ENCODE peak calls at places on chromosomes 2 and 18, in six cellular contexts. A, H, M, V, S and X are unnamed samples.

GRCh38 chr2:149860276-149860921 is 272.8 kb upstream of the MMADHC start:
- DNase-seq in V (no peak), A (peak), S (peak), H (no peak), M (no peak), X (peak)

GRCh38 chr18:79974025-79974424 is 9.6 kb downstream of the HSBP1L1 start:
- DNase-seq in H (no peak), A (no peak), S (no peak), M (no peak), V (no peak), X (no peak)

GRCh38 chr18:55376387-55376786 is 211.6 kb downstream of the TCF4 start:
- DNase-seq in M (no peak), V (no peak), H (no peak), S (no peak), A (no peak), X (no peak)

GRCh38 chr2:110106642-110107041 is 9.0 kb downstream of the MALL start:
- DNase-seq in H (peak), M (no peak), V (no peak), A (no peak), S (peak), X (no peak)

GRCh38 chr2:128450211-128451015 is 131.7 kb upstream of the HS6ST1 start:
- DNase-seq in H (no peak), A (no peak), M (no peak), S (no peak), V (no peak), X (no peak)

GRCh38 chr18:24397131-24397693 is 412 bp downstream of the OSBPL1A start:
- DNase-seq in S (peak), V (peak), H (peak), M (peak), A (peak), X (peak)

GRCh38 chr18:7575465-7576026 is 8.4 kb downstream of the PTPRM start:
- DNase-seq in A (peak), S (peak), M (no peak), V (no peak), H (no peak), X (no peak)

GRCh38 chr18:74378179-74378682 is 62.6 kb downstream of the C18orf63 start:
- DNase-seq in H (no peak), M (no peak), A (no peak), S (no peak), V (no peak), X (no peak)

GRCh38 chr18:32773187-32773712 is 427 bp upstream of the KLHL14 start:
- DNase-seq in H (no peak), M (no peak), S (no peak), V (no peak), A (no peak), X (no peak)

GRCh38 chr18:23981369-23981768 is 33.2 kb upstream of the TTC39C start:
- DNase-seq in H (no peak), S (no peak), V (no peak), M (no peak), A (no peak), X (peak)

GRCh38 chr18:77140439-77141109 is 8.0 kb upstream of the MBP start:
- DNase-seq in M (no peak), V (no peak), H (no peak), A (no peak), S (no peak), X (no peak)

GRCh38 chr2:142944264-142944663 is 66.8 kb downstream of the KYNU start:
- DNase-seq in A (no peak), M (no peak), V (peak), S (peak), H (no peak), X (peak)

GRCh38 chr2:135454608-135455007 is 76.4 kb downstream of the ZRANB3 start:
- DNase-seq in S (no peak), M (no peak), V (no peak), H (no peak), A (no peak), X (no peak)
- TF ChIP-seq CTCF in S (no peak), M (no peak), V (no peak), H (no peak), A (no peak), X (no peak)

GRCh38 chr2:191018663-191019119 is 4.7 kb upstream of the STAT1 start:
- DNase-seq in M (no peak), H (no peak), V (no peak), S (no peak), A (no peak), X (no peak)
- H3K4me3 ChIP-seq in M (no peak), H (no peak), V (no peak), S (no peak), A (no peak), X (no peak)

DNA sequence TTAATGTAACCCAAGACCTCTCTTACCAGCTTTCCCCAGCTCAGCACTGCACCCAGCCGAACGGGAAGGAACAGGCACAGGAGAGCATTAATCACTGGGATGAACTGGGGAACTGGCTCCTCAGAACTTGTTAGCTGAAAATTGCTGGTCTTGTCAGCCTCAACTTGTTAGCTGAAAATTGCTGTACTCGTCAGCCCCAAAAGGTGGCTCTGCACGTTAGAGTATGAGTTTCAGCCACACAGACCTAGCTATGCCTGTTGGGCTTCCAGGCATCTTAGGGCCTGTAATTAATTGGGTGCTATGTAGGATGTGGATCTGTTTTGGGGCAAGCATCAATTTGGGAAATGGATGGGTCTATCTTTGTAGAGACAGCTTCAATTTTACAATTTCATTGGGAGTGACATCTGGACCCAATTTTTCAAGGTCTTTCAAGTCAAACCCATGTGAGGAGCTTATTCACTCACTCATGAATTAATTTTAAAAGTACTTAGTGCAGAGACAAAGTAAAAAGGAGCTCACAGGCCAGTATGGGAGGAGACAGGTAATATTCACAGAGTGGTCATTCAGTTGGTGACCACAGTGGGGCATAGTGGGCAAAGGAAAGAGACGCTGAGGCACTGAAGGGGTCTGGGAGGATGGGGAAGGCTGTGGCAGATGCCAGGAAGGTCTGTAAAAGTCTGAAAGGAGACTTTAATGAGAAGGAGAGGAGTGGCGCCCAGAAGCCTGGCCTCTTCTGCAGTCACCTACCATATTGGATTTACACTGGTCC is 75.8 kb downstream of the CD8B2 start:
- DNase-seq in H (no peak), M (peak), V (no peak), A (no peak), S (no peak), X (no peak)
- TF ChIP-seq CTCF in H (no peak), M (peak), V (peak), A (peak), S (peak), X (peak)

GRCh38 chr2:228678110-228678509 is 496.6 kb upstream of the SPHKAP start:
- DNase-seq in V (no peak), M (no peak), A (no peak), H (no peak), S (no peak), X (no peak)
- H3K4me3 ChIP-seq in V (no peak), M (no peak), A (no peak), H (no peak), S (no peak), X (no peak)

GRCh38 chr2:10094271-10094814 is 14.1 kb upstream of the CYS1 start:
- DNase-seq in H (no peak), A (no peak), V (no peak), M (peak), S (no peak), X (no peak)
- TF ChIP-seq CTCF in H (no peak), A (no peak), V (no peak), M (no peak), S (no peak), X (peak)

GRCh38 chr2:174124171-174124570 is 124.2 kb downstream of the OLA1 start:
- DNase-seq in H (no peak), M (peak), S (no peak), V (no peak), A (no peak), X (no peak)

GRCh38 chr2:174122185-174122584 is 126.1 kb downstream of the OLA1 start:
- DNase-seq in V (no peak), A (no peak), M (no peak), S (peak), H (no peak), X (no peak)

GRCh38 chr2:174121178-174121577 is 127.2 kb downstream of the OLA1 start:
- DNase-seq in H (no peak), A (no peak), S (no peak), V (no peak), M (no peak), X (no peak)

GRCh38 chr2:174121612-174122011 is 126.7 kb downstream of the OLA1 start:
- DNase-seq in A (no peak), S (no peak), H (no peak), V (no peak), M (peak), X (no peak)

DNA sequence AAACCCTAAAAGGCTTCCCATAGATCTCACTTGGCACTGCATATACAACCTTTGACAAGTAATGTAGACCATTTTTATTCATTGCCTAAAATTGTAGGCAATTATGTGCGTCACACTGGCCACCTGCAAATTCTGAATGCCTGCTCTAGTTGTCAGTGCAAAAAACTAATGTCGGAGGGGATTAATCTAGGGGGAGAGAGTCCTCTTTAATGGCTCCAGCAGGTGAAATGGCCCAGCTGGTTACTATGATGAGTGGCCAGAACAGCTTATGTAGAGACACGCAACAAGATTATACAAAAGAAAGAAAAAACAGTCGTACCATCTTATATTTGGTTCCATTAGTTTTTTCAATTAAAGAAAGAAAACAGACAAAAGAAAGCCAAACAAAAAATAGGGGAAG is 123.2 kb downstream of the OLA1 start:
- DNase-seq in H (no peak), A (no peak), V (no peak), M (peak), S (no peak), X (no peak)
- H3K4me3 ChIP-seq in H (no peak), A (no peak), V (no peak), M (no peak), S (no peak), X (no peak)

DNA sequence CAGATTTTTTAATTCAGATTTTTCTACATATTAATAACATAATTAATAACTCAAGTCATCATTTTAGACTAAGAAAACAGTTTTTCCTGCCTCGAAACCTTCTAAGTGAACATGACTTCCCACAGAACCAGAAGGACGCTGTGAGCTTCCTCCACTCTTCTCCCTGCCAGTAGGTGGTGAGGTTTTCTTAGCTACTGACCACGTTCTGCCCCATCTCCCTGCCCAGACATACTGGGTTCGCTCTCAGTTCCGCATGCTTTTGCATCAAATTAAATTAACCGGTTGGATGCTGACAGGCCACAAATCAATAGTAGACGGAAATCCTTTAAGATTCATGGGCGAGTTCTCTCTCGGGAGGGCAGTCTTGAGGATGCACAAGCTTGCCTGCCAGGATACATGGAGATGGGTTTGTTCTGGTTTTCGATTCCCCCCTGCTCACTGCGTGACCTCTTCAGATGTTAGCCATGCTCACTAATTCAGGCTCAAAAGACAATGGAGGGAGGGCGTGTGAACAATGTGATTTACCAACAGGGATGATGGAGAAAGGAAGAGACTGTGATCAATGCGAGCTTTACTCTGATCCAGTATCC is 375.9 kb downstream of the EIPR1 start:
- DNase-seq in M (peak), A (no peak), S (no peak), V (peak), H (peak), X (no peak)
- TF ChIP-seq CTCF in M (peak), A (no peak), S (no peak), V (peak), H (peak), X (no peak)

GRCh38 chr2:33292063-33292462 is 184.4 kb upstream of the RASGRP3 start:
- DNase-seq in H (no peak), V (no peak), S (no peak), A (no peak), M (no peak), X (no peak)
- H3K4me3 ChIP-seq in H (no peak), V (peak), S (no peak), A (no peak), M (no peak), X (no peak)